ENCODE peak calls at places on chromosome 16, in nine cellular contexts. One of them, this sample, is unnamed.
A peak's percentile ranks its signal among the peaks of the same experiment; 100 is the strongest.

GRCh38 chr16:57999366-57999970 is 1.0 kb downstream of the ZNF319 start:
- DNase-seq in NCI-H774: no peak
- DNase-seq in SJCRH30: no peak
- DNase-seq in NCI-H187: no peak
- DNase-seq in activated T-cell treated with anti-CD3 and anti-CD28 coated beads for 1 hour: no peak
- DNase-seq in fibroblast of villous mesenchyme: peak; percentile 26
- DNase-seq in naive thymus-derived CD8-positive, alpha-beta T cell: peak; percentile 62
- DNase-seq in HAP-1: peak; percentile 11
- DNase-seq in HT1080: peak; percentile 43
- DNase-seq in this sample: no peak

GRCh38 chr16:78242231-78242630 is 142.8 kb downstream of the WWOX start:
- DNase-seq in NCI-H774: no peak
- DNase-seq in HAP-1: no peak
- DNase-seq in activated T-cell treated with anti-CD3 and anti-CD28 coated beads for 1 hour: no peak
- DNase-seq in SJCRH30: no peak
- DNase-seq in NCI-H187: no peak
- DNase-seq in HT1080: no peak
- DNase-seq in fibroblast of villous mesenchyme: no peak
- DNase-seq in naive thymus-derived CD8-positive, alpha-beta T cell: no peak
- DNase-seq in this sample: no peak

GRCh38 chr16:78122774-78123315 is 23.4 kb downstream of the WWOX start:
- DNase-seq in naive thymus-derived CD8-positive, alpha-beta T cell: peak; percentile 57
- DNase-seq in HT1080: peak; percentile 68
- DNase-seq in HAP-1: peak; percentile 78
- DNase-seq in fibroblast of villous mesenchyme: peak; percentile 69
- DNase-seq in NCI-H187: no peak
- DNase-seq in NCI-H774: peak; percentile 21
- DNase-seq in SJCRH30: peak; percentile 53
- DNase-seq in activated T-cell treated with anti-CD3 and anti-CD28 coated beads for 1 hour: no peak
- DNase-seq in this sample: peak; percentile 75

GRCh38 chr16:47065766-47066688 is 77.7 kb downstream of the NETO2 start:
- DNase-seq in activated T-cell treated with anti-CD3 and anti-CD28 coated beads for 1 hour: no peak
- DNase-seq in NCI-H187: no peak
- DNase-seq in SJCRH30: no peak
- DNase-seq in NCI-H774: no peak
- DNase-seq in HAP-1: no peak
- DNase-seq in fibroblast of villous mesenchyme: no peak
- DNase-seq in HT1080: no peak
- DNase-seq in naive thymus-derived CD8-positive, alpha-beta T cell: no peak
- DNase-seq in this sample: no peak

GRCh38 chr16:47848481-47849109 is 307.2 kb downstream of the ABCC12 start:
- DNase-seq in activated T-cell treated with anti-CD3 and anti-CD28 coated beads for 1 hour: no peak
- DNase-seq in NCI-H187: no peak
- DNase-seq in HT1080: no peak
- DNase-seq in fibroblast of villous mesenchyme: no peak
- DNase-seq in NCI-H774: peak; percentile 32
- DNase-seq in SJCRH30: no peak
- DNase-seq in HAP-1: no peak
- DNase-seq in naive thymus-derived CD8-positive, alpha-beta T cell: no peak
- DNase-seq in this sample: peak; percentile 16

GRCh38 chr16:23280483-23280967 is 21.6 kb upstream of the SCNN1B start:
- DNase-seq in NCI-H187: no peak
- DNase-seq in naive thymus-derived CD8-positive, alpha-beta T cell: no peak
- DNase-seq in HAP-1: no peak
- DNase-seq in NCI-H774: peak; percentile 46
- DNase-seq in activated T-cell treated with anti-CD3 and anti-CD28 coated beads for 1 hour: no peak
- DNase-seq in fibroblast of villous mesenchyme: no peak
- DNase-seq in SJCRH30: no peak
- DNase-seq in HT1080: peak; percentile 44
- DNase-seq in this sample: no peak

GRCh38 chr16:31477220-31478216 is 5.4 kb upstream of the SLC5A2 start:
- DNase-seq in HAP-1: no peak
- DNase-seq in NCI-H774: no peak
- DNase-seq in SJCRH30: no peak
- DNase-seq in activated T-cell treated with anti-CD3 and anti-CD28 coated beads for 1 hour: no peak
- DNase-seq in NCI-H187: no peak
- DNase-seq in HT1080: no peak
- DNase-seq in naive thymus-derived CD8-positive, alpha-beta T cell: no peak
- DNase-seq in fibroblast of villous mesenchyme: no peak
- DNase-seq in this sample: no peak

GRCh38 chr16:84863485-84863814 is 43.7 kb downstream of the CRISPLD2 start:
- DNase-seq in HT1080: no peak
- DNase-seq in NCI-H187: no peak
- DNase-seq in SJCRH30: no peak
- DNase-seq in HAP-1: no peak
- DNase-seq in fibroblast of villous mesenchyme: no peak
- DNase-seq in naive thymus-derived CD8-positive, alpha-beta T cell: no peak
- DNase-seq in NCI-H774: no peak
- DNase-seq in activated T-cell treated with anti-CD3 and anti-CD28 coated beads for 1 hour: no peak
- DNase-seq in this sample: no peak

GRCh38 chr16:10736926-10737625 is 6.6 kb upstream of the NUBP1 start:
- DNase-seq in HAP-1: peak; percentile 62
- DNase-seq in naive thymus-derived CD8-positive, alpha-beta T cell: peak; percentile 80
- DNase-seq in SJCRH30: peak; percentile 32
- DNase-seq in HT1080: peak; percentile 62
- DNase-seq in NCI-H187: peak; percentile 1
- DNase-seq in activated T-cell treated with anti-CD3 and anti-CD28 coated beads for 1 hour: peak; percentile 54
- DNase-seq in fibroblast of villous mesenchyme: peak; percentile 74
- DNase-seq in NCI-H774: peak; percentile 67
- DNase-seq in this sample: peak; percentile 82

GRCh38 chr16:56649820-56650219 is 1.9 kb upstream of the MT1B start:
- DNase-seq in activated T-cell treated with anti-CD3 and anti-CD28 coated beads for 1 hour: no peak
- DNase-seq in naive thymus-derived CD8-positive, alpha-beta T cell: no peak
- DNase-seq in HAP-1: peak; percentile 25
- DNase-seq in fibroblast of villous mesenchyme: no peak
- DNase-seq in NCI-H774: no peak
- DNase-seq in NCI-H187: no peak
- DNase-seq in SJCRH30: no peak
- DNase-seq in HT1080: no peak
- DNase-seq in this sample: no peak

GRCh38 chr16:88521674-88522073 is 48.5 kb upstream of the ZC3H18 start:
- DNase-seq in naive thymus-derived CD8-positive, alpha-beta T cell: no peak
- DNase-seq in HT1080: no peak
- DNase-seq in fibroblast of villous mesenchyme: no peak
- DNase-seq in NCI-H774: no peak
- DNase-seq in HAP-1: no peak
- DNase-seq in SJCRH30: no peak
- DNase-seq in NCI-H187: no peak
- DNase-seq in activated T-cell treated with anti-CD3 and anti-CD28 coated beads for 1 hour: no peak
- DNase-seq in this sample: no peak

GRCh38 chr16:77912617-77913016 is 109.7 kb upstream of the CLEC3A start:
- DNase-seq in HT1080: no peak
- DNase-seq in activated T-cell treated with anti-CD3 and anti-CD28 coated beads for 1 hour: no peak
- DNase-seq in HAP-1: no peak
- DNase-seq in SJCRH30: no peak
- DNase-seq in fibroblast of villous mesenchyme: no peak
- DNase-seq in NCI-H187: no peak
- DNase-seq in naive thymus-derived CD8-positive, alpha-beta T cell: no peak
- DNase-seq in NCI-H774: no peak
- DNase-seq in this sample: no peak